ENCODE peak calls at places on chromosomes 6 and 20, in seven cellular contexts. W is spleen; N is MM.1S; F is A549; U is GM23248; Z is tibial nerve; E is CD4-positive, alpha-beta memory T cell. G is an unnamed sample.
A peak's percentile ranks its signal among the peaks of the same experiment; 100 is the strongest.

GRCh38 chr6:71478834-71479541 is 190.4 kb downstream of the OGFRL1 start:
- DNase-seq in W (no peak), N (no peak), F (no peak), U (peak; percentile 88), Z (no peak), E (no peak), G (no peak)

GRCh38 chr20:56929606-56930005 is 300.5 kb downstream of the TFAP2C start:
- DNase-seq in W (no peak), N (no peak), F (no peak), U (no peak), Z (no peak), E (no peak), G (no peak)

GRCh38 chr6:89144358-89145041 is 1.4 kb upstream of the PM20D2 start:
- DNase-seq in W (no peak), N (no peak), F (no peak), U (no peak), Z (no peak), E (no peak), G (no peak)

GRCh38 chr6:97198181-97198580 is 84.8 kb downstream of the MMS22L start:
- DNase-seq in W (no peak), N (no peak), F (no peak), U (peak; percentile 37), Z (no peak), E (no peak), G (no peak)

GRCh38 chr6:168107191-168107940 is 28.4 kb upstream of the FRMD1 start:
- DNase-seq in W (peak; percentile 64), N (no peak), F (no peak), U (peak; percentile 12), Z (no peak), E (no peak), G (no peak)

GRCh38 chr6:137024172-137024990 is 20.4 kb downstream of the IL20RA start:
- DNase-seq in W (no peak), N (no peak), F (no peak), U (no peak), Z (no peak), E (no peak), G (no peak)

GRCh38 chr6:38391206-38391908 is 248.4 kb downstream of the BTBD9 start:
- DNase-seq in W (no peak), N (no peak), F (no peak), U (peak; percentile 65), Z (no peak), E (no peak), G (no peak)

GRCh38 chr6:150271501-150272263 is 97.1 kb upstream of the IYD start:
- DNase-seq in W (no peak), N (no peak), F (no peak), U (no peak), Z (no peak), E (no peak), G (no peak)

GRCh38 chr20:36686504-36686903 is 40.5 kb upstream of the SLA2 start:
- DNase-seq in W (no peak), N (no peak), F (no peak), U (no peak), Z (no peak), E (no peak), G (no peak)

GRCh38 chr20:59482581-59483187 is 121.7 kb upstream of the PHACTR3 start:
- DNase-seq in W (peak; percentile 35), N (no peak), F (no peak), U (no peak), Z (no peak), E (no peak), G (no peak)

GRCh38 chr20:24962510-24962909 is 13.4 kb downstream of the CST7 start:
- DNase-seq in W (no peak), N (no peak), F (no peak), U (no peak), Z (no peak), E (no peak), G (no peak)

GRCh38 chr6:99402458-99402857 is 8.5 kb upstream of the COQ3 start:
- DNase-seq in W (no peak), N (no peak), F (no peak), U (no peak), Z (no peak), E (no peak), G (no peak)

GRCh38 chr6:154249499-154250298 is 106.9 kb downstream of the IPCEF1 start:
- DNase-seq in W (no peak), N (peak; percentile 64), F (no peak), U (no peak), Z (no peak), E (peak; percentile 78), G (no peak)

GRCh38 chr6:34688956-34689355 is 7.6 kb downstream of the ILRUN start:
- DNase-seq in W (no peak), N (no peak), F (no peak), U (no peak), Z (no peak), E (no peak), G (no peak)

DNA sequence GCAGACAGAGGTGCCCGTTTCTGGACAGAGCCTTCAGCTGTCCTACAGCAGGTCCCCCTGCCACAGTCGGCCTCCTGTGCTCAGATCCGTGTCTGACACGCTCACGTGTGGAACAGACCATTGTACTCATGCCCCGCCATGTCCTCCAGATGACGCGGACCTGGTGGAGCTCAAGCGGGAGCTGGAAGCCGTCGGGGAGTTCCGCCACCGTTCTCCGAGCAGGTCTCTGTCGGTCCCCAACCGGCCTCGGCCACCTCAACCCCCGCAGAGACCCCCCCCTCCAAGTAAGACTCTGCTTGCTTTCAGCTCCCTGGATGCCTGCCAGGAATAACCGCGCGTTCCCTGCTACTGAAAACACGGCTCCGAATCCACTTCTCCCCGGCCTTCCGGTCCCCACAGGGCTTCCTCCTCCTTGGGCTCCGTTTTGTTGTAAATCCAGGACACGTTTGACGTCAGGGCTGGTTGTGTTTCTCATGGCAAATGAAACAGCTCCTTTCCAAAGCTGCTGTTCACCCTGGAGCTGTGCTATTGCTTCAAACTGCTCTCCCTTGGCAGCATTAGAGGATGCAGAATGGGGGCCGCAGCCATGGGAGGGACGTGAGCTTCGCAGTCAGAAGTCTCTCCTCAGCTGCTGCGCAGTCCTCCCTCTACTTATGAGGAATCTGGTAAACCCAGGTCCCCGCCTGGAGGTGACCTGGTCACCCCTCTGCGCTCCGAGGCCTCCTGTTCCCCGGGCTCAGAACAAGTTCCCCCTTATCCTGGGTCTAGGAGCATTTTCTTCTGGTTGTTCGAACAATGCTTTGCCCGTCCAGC is 81.2 kb downstream of the SERAC1 start:
- DNase-seq in W (no peak), N (no peak), F (no peak), U (no peak), Z (no peak), E (no peak), G (peak; percentile 40)
- H3K27ac ChIP-seq in W (peak overlapping the region; percentile 73), N (no peak overlapping the region), F (no peak overlapping the region), U (no peak overlapping the region), Z (no peak overlapping the region), E (no peak overlapping the region), G (peak overlapping the region; percentile 64)

GRCh38 chr20:3910868-3911267 is 21.7 kb downstream of the PANK2 start:
- DNase-seq in W (no peak), N (no peak), F (no peak), U (no peak), Z (no peak), E (no peak), G (no peak)

GRCh38 chr20:3911956-3912355 is 22.8 kb downstream of the PANK2 start:
- DNase-seq in W (peak; percentile 36), N (no peak), F (no peak), U (no peak), Z (no peak), E (no peak), G (no peak)

GRCh38 chr20:3915691-3916090 is 26.5 kb downstream of the PANK2 start:
- DNase-seq in W (no peak), N (no peak), F (no peak), U (no peak), Z (no peak), E (no peak), G (no peak)

GRCh38 chr20:3916347-3916746 is 27.2 kb downstream of the PANK2 start:
- DNase-seq in W (no peak), N (no peak), F (no peak), U (no peak), Z (no peak), E (no peak), G (no peak)

GRCh38 chr20:3914446-3914845 is 25.3 kb downstream of the PANK2 start:
- DNase-seq in W (no peak), N (no peak), F (no peak), U (no peak), Z (no peak), E (no peak), G (no peak)
- H3K27ac ChIP-seq in W (no peak overlapping the region), N (no peak overlapping the region), F (peak overlapping the region; percentile 53), U (no peak overlapping the region), Z (no peak overlapping the region), E (no peak overlapping the region), G (no peak overlapping the region)

GRCh38 chr20:49680475-49680874 is 33.2 kb downstream of the B4GALT5 start:
- DNase-seq in W (no peak), N (no peak), F (no peak), U (no peak), Z (no peak), E (no peak), G (no peak)
- H3K27ac ChIP-seq in W (peak overlapping the region; percentile 85), N (no peak overlapping the region), F (peak overlapping the region; percentile 97), U (no peak overlapping the region), Z (no peak overlapping the region), E (no peak overlapping the region), G (no peak overlapping the region)

DNA sequence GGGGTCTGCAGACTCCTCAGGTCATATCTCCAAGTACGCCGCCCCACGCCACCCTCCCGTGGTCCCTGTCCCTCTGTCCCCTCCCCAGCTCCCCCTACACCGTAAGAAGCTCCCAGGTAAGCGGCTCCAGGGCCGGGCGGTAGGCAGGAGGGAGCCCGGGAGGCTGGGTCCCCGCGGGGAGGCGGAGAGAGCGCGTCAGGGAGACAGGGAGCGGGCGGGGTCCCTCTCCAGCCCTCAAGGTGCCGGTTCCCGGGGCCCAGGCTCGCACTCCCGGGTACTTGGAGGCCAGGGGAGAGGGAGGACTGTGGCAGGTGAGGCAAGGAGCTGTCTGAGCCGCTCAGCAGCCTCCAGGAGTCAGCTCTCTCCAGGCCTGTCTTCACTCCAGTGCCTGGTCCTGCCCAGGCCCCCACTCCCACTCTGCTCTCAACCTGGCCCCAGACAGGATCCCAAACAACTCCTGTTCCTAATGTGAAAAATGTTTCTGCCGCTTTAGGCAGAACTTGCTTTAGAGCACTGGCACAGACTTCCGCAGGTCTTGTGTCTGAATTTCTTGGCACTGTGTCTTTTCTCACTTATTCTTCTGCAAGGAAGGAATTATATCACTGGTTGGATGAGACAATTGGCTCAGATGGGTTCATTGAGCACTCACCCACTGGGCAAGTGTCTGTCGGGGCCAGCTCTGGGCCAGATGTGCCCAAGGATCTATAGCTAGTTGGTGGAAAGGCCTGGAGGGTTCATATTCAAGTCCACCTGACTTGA is 36.6 kb downstream of the HLA-G start:
- DNase-seq in W (no peak), N (no peak), F (no peak), U (peak; percentile 43), Z (no peak), E (no peak), G (no peak)
- H3K27ac ChIP-seq in W (no peak overlapping the region), N (no peak overlapping the region), F (no peak overlapping the region), U (no peak overlapping the region), Z (no peak overlapping the region), E (no peak overlapping the region), G (no peak overlapping the region)

DNA sequence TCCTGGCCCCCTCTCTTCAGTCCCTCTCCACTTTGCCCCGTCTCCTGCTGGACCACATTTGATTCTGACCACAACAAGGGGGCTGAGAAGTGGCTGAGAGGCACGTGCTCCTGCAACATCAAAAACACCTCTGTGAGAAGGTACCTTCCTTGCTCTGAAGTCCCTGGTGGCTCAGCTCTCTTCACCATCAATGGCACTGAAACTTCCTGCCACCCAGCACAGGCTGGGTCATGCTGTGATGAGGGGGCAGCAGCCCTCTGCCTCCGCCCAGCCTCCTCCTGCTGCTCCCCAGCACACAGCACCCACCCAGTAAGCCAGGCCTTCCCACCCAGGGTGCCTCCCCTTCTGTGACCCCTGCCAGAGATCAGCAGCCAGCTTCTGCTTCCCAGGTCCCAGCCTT is 10.3 kb downstream of the ZMYND8 start:
- DNase-seq in W (peak; percentile 75), N (no peak), F (no peak), U (no peak), Z (no peak), E (no peak), G (no peak)
- H3K27ac ChIP-seq in W (peak overlapping the region; percentile 96), N (no peak overlapping the region), F (peak overlapping the region; percentile 30), U (no peak overlapping the region), Z (no peak overlapping the region), E (no peak overlapping the region), G (peak overlapping the region; percentile 63)